ENCODE peak calls at places on chromosomes 12 and 14, in eight cellular contexts. One of them, this sample, is unnamed.

GRCh38 chr14:85534914-85535313 is 5.0 kb downstream of the FLRT2 start:
- DNase-seq in suprapubic skin: no peak
- DNase-seq in neuronal stem cell: peak
- DNase-seq in OCI-LY7: no peak
- DNase-seq in A549: no peak
- DNase-seq in IMR-90: no peak
- DNase-seq in GM23248: peak
- DNase-seq in testis: peak
- DNase-seq in this sample: no peak

GRCh38 chr14:101083564-101084435 is 180.3 kb upstream of the RTL1 start:
- DNase-seq in GM23248: peak
- DNase-seq in IMR-90: no peak
- DNase-seq in suprapubic skin: peak
- DNase-seq in testis: peak
- DNase-seq in A549: peak
- DNase-seq in neuronal stem cell: no peak
- DNase-seq in OCI-LY7: no peak
- DNase-seq in this sample: no peak

GRCh38 chr12:89160716-89161123 is 191.6 kb downstream of the DUSP6 start:
- DNase-seq in A549: peak
- DNase-seq in OCI-LY7: no peak
- DNase-seq in GM23248: peak
- DNase-seq in neuronal stem cell: no peak
- DNase-seq in suprapubic skin: peak
- DNase-seq in IMR-90: peak
- DNase-seq in testis: no peak
- DNase-seq in this sample: peak

GRCh38 chr12:106030210-106031175 is 108.3 kb downstream of the NUAK1 start:
- DNase-seq in OCI-LY7: no peak
- DNase-seq in IMR-90: peak
- DNase-seq in GM23248: peak
- DNase-seq in A549: peak
- DNase-seq in suprapubic skin: no peak
- DNase-seq in testis: no peak
- DNase-seq in neuronal stem cell: no peak
- DNase-seq in this sample: no peak

GRCh38 chr14:100336618-100337530 is 13.7 kb downstream of the SLC25A47 start:
- DNase-seq in GM23248: no peak
- DNase-seq in testis: peak
- DNase-seq in neuronal stem cell: no peak
- DNase-seq in suprapubic skin: peak
- DNase-seq in OCI-LY7: no peak
- DNase-seq in IMR-90: no peak
- DNase-seq in A549: no peak
- DNase-seq in this sample: peak

GRCh38 chr12:4487024-4487423 is 41.4 kb upstream of the FGF6 start:
- DNase-seq in GM23248: no peak
- DNase-seq in neuronal stem cell: no peak
- DNase-seq in testis: no peak
- DNase-seq in A549: no peak
- DNase-seq in suprapubic skin: no peak
- DNase-seq in OCI-LY7: no peak
- DNase-seq in IMR-90: no peak
- DNase-seq in this sample: no peak

GRCh38 chr12:131940121-131940520 is 9.6 kb upstream of the EP400 start:
- DNase-seq in suprapubic skin: peak
- DNase-seq in testis: no peak
- DNase-seq in IMR-90: no peak
- DNase-seq in GM23248: no peak
- DNase-seq in neuronal stem cell: no peak
- DNase-seq in A549: no peak
- DNase-seq in OCI-LY7: no peak
- DNase-seq in this sample: peak

GRCh38 chr12:75560167-75560566 is 48.8 kb upstream of the KRR1 start:
- DNase-seq in neuronal stem cell: no peak
- DNase-seq in suprapubic skin: no peak
- DNase-seq in GM23248: peak
- DNase-seq in testis: no peak
- DNase-seq in IMR-90: peak
- DNase-seq in A549: peak
- DNase-seq in OCI-LY7: peak
- DNase-seq in this sample: no peak

GRCh38 chr14:56870336-56870735 is 60.1 kb upstream of the OTX2 start:
- DNase-seq in neuronal stem cell: no peak
- DNase-seq in GM23248: no peak
- DNase-seq in OCI-LY7: no peak
- DNase-seq in suprapubic skin: no peak
- DNase-seq in A549: no peak
- DNase-seq in IMR-90: no peak
- DNase-seq in testis: no peak
- DNase-seq in this sample: no peak

GRCh38 chr14:36955967-36956366 is 216.4 kb downstream of the SLC25A21 start:
- DNase-seq in OCI-LY7: no peak
- DNase-seq in neuronal stem cell: no peak
- DNase-seq in GM23248: no peak
- DNase-seq in testis: no peak
- DNase-seq in suprapubic skin: no peak
- DNase-seq in IMR-90: no peak
- DNase-seq in A549: no peak
- DNase-seq in this sample: no peak

GRCh38 chr12:32843528-32844095 is 53.0 kb downstream of the PKP2 start:
- DNase-seq in neuronal stem cell: peak
- DNase-seq in testis: no peak
- DNase-seq in suprapubic skin: no peak
- DNase-seq in OCI-LY7: no peak
- DNase-seq in A549: no peak
- DNase-seq in GM23248: peak
- DNase-seq in IMR-90: no peak
- DNase-seq in this sample: no peak
- H3K27ac ChIP-seq in neuronal stem cell: peak
- H3K27ac ChIP-seq in testis: no peak
- H3K27ac ChIP-seq in suprapubic skin: peak
- H3K27ac ChIP-seq in OCI-LY7: no peak
- H3K27ac ChIP-seq in A549: no peak
- H3K27ac ChIP-seq in GM23248: no peak
- H3K27ac ChIP-seq in IMR-90: no peak
- H3K27ac ChIP-seq in this sample: no peak

DNA sequence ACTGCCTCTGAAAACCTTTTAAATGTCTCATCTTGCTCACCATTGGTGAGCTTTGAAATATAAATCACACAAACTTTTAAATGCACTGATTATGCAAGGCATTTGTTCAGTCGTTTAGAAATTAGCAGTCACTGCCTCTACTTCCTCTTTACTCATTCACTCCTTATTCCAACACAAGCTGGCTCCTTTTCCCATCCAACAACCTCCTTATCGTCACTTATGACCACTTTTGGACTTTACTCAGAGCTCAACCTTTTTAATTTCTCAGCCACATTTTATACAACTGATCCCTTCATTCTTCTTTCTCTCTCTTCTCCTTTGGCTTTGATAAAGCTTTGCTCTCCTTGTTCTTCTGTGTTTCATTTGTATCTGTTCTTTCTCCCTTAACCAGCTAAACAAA is 126.4 kb upstream of the PLEKHA5 start:
- DNase-seq in A549: no peak
- DNase-seq in GM23248: peak
- DNase-seq in IMR-90: no peak
- DNase-seq in neuronal stem cell: no peak
- DNase-seq in suprapubic skin: no peak
- DNase-seq in OCI-LY7: no peak
- DNase-seq in testis: no peak
- DNase-seq in this sample: no peak
- H3K27ac ChIP-seq in A549: no peak
- H3K27ac ChIP-seq in GM23248: no peak
- H3K27ac ChIP-seq in IMR-90: no peak
- H3K27ac ChIP-seq in neuronal stem cell: no peak
- H3K27ac ChIP-seq in suprapubic skin: no peak
- H3K27ac ChIP-seq in OCI-LY7: no peak
- H3K27ac ChIP-seq in testis: no peak
- H3K27ac ChIP-seq in this sample: no peak

DNA sequence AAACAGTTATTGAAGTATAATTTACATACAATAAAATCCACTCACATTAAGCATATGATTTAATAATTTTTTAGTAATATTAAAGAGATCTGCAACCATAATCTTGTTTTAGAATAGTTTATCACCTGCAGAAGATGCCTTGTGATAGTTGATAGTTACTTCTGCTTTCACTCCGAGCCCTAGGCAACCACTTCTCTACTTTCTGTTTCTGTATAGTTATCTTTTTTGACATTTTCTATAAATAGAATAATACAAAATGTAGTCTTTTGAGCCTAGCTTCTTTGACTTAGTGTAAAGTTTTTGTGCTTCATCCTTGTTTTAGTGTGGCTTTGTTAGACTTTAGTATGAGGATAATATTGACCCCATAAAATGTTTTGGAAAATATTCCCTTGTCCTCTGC is 111.0 kb downstream of the MNAT1 start:
- DNase-seq in GM23248: no peak
- DNase-seq in testis: no peak
- DNase-seq in IMR-90: no peak
- DNase-seq in suprapubic skin: no peak
- DNase-seq in A549: no peak
- DNase-seq in OCI-LY7: peak
- DNase-seq in neuronal stem cell: no peak
- DNase-seq in this sample: no peak
- H3K27ac ChIP-seq in GM23248: no peak
- H3K27ac ChIP-seq in testis: no peak
- H3K27ac ChIP-seq in IMR-90: no peak
- H3K27ac ChIP-seq in suprapubic skin: no peak
- H3K27ac ChIP-seq in A549: no peak
- H3K27ac ChIP-seq in OCI-LY7: peak
- H3K27ac ChIP-seq in neuronal stem cell: no peak
- H3K27ac ChIP-seq in this sample: no peak

GRCh38 chr14:61668267-61668666 is 27.0 kb upstream of the HIF1A start:
- DNase-seq in IMR-90: no peak
- DNase-seq in OCI-LY7: no peak
- DNase-seq in GM23248: no peak
- DNase-seq in suprapubic skin: no peak
- DNase-seq in neuronal stem cell: no peak
- DNase-seq in A549: peak
- DNase-seq in testis: no peak
- DNase-seq in this sample: no peak

GRCh38 chr14:61673305-61673704 is 22.0 kb upstream of the HIF1A start:
- DNase-seq in IMR-90: no peak
- DNase-seq in suprapubic skin: no peak
- DNase-seq in GM23248: no peak
- DNase-seq in A549: no peak
- DNase-seq in OCI-LY7: no peak
- DNase-seq in neuronal stem cell: no peak
- DNase-seq in testis: no peak
- DNase-seq in this sample: no peak

GRCh38 chr14:61671086-61671485 is 24.2 kb upstream of the HIF1A start:
- DNase-seq in IMR-90: no peak
- DNase-seq in suprapubic skin: no peak
- DNase-seq in neuronal stem cell: no peak
- DNase-seq in testis: no peak
- DNase-seq in OCI-LY7: peak
- DNase-seq in GM23248: no peak
- DNase-seq in A549: no peak
- DNase-seq in this sample: no peak

GRCh38 chr14:61672796-61673195 is 22.5 kb upstream of the HIF1A start:
- DNase-seq in suprapubic skin: no peak
- DNase-seq in A549: no peak
- DNase-seq in testis: no peak
- DNase-seq in OCI-LY7: no peak
- DNase-seq in IMR-90: no peak
- DNase-seq in neuronal stem cell: no peak
- DNase-seq in GM23248: no peak
- DNase-seq in this sample: no peak

DNA sequence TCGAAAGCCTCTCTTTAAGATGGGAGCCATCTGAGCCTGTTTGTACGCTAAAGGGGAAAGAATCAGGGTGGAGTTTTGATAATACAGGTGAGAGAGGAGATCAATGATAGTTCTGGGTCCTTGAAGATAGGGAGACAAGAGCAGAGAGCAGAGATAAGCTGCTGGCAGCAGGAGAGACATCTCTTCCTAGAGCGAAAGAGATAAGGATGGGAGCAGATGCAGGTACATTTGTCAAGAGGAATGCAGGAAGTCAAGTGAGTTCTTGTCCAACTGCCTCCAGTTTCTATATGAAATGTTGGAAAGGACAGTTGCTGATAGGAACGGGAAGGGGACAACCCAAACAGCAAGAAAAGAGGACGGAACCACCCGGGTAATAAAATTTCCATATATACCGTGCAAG is 24.7 kb upstream of the HIF1A start:
- DNase-seq in neuronal stem cell: no peak
- DNase-seq in GM23248: no peak
- DNase-seq in A549: no peak
- DNase-seq in IMR-90: no peak
- DNase-seq in testis: no peak
- DNase-seq in OCI-LY7: no peak
- DNase-seq in suprapubic skin: no peak
- DNase-seq in this sample: no peak
- H3K27ac ChIP-seq in neuronal stem cell: no peak
- H3K27ac ChIP-seq in GM23248: no peak
- H3K27ac ChIP-seq in A549: no peak
- H3K27ac ChIP-seq in IMR-90: no peak
- H3K27ac ChIP-seq in testis: no peak
- H3K27ac ChIP-seq in OCI-LY7: peak
- H3K27ac ChIP-seq in suprapubic skin: no peak
- H3K27ac ChIP-seq in this sample: peak

GRCh38 chr12:92070864-92071445 is 74.7 kb downstream of the BTG1 start:
- DNase-seq in A549: peak
- DNase-seq in neuronal stem cell: no peak
- DNase-seq in GM23248: no peak
- DNase-seq in testis: no peak
- DNase-seq in suprapubic skin: no peak
- DNase-seq in OCI-LY7: no peak
- DNase-seq in IMR-90: peak
- DNase-seq in this sample: peak
- H3K27ac ChIP-seq in A549: peak
- H3K27ac ChIP-seq in neuronal stem cell: no peak
- H3K27ac ChIP-seq in GM23248: no peak
- H3K27ac ChIP-seq in testis: no peak
- H3K27ac ChIP-seq in suprapubic skin: no peak
- H3K27ac ChIP-seq in OCI-LY7: no peak
- H3K27ac ChIP-seq in IMR-90: no peak
- H3K27ac ChIP-seq in this sample: peak

GRCh38 chr14:54889919-54890318 is 12.7 kb downstream of the GCH1 start:
- DNase-seq in testis: no peak
- DNase-seq in neuronal stem cell: no peak
- DNase-seq in A549: no peak
- DNase-seq in GM23248: no peak
- DNase-seq in IMR-90: peak
- DNase-seq in suprapubic skin: no peak
- DNase-seq in OCI-LY7: no peak
- DNase-seq in this sample: no peak
- H3K27ac ChIP-seq in testis: no peak
- H3K27ac ChIP-seq in neuronal stem cell: no peak
- H3K27ac ChIP-seq in A549: no peak
- H3K27ac ChIP-seq in GM23248: no peak
- H3K27ac ChIP-seq in IMR-90: no peak
- H3K27ac ChIP-seq in suprapubic skin: no peak
- H3K27ac ChIP-seq in OCI-LY7: no peak
- H3K27ac ChIP-seq in this sample: no peak

GRCh38 chr14:92502541-92503286 is 10.9 kb upstream of the RIN3 start:
- DNase-seq in GM23248: no peak
- DNase-seq in A549: no peak
- DNase-seq in neuronal stem cell: no peak
- DNase-seq in IMR-90: no peak
- DNase-seq in OCI-LY7: no peak
- DNase-seq in suprapubic skin: no peak
- DNase-seq in testis: no peak
- DNase-seq in this sample: no peak
- H3K27ac ChIP-seq in GM23248: peak
- H3K27ac ChIP-seq in A549: peak
- H3K27ac ChIP-seq in neuronal stem cell: no peak
- H3K27ac ChIP-seq in IMR-90: peak
- H3K27ac ChIP-seq in OCI-LY7: no peak
- H3K27ac ChIP-seq in suprapubic skin: no peak
- H3K27ac ChIP-seq in testis: peak
- H3K27ac ChIP-seq in this sample: no peak